ENCODE peak calls at places on chromosomes 7 and 10, in five cellular contexts. One of them, this sample, is unnamed.
A peak's percentile ranks its signal among the peaks of the same experiment; 100 is the strongest.

GRCh38 chr10:121406823-121407545 is 191.3 kb downstream of the FGFR2 start:
- DNase-seq in breast epithelium: no peak
- DNase-seq in sigmoid colon: no peak
- DNase-seq in lower leg skin: no peak
- DNase-seq in adrenal gland: no peak
- DNase-seq in this sample: no peak

GRCh38 chr7:93601363-93601762 is 26.8 kb upstream of the CALCR start:
- DNase-seq in lower leg skin: no peak
- DNase-seq in adrenal gland: no peak
- DNase-seq in sigmoid colon: no peak
- DNase-seq in breast epithelium: no peak
- DNase-seq in this sample: no peak

GRCh38 chr10:121865554-121865953 is 62.3 kb downstream of the ATE1 start:
- DNase-seq in breast epithelium: no peak
- DNase-seq in lower leg skin: no peak
- DNase-seq in sigmoid colon: no peak
- DNase-seq in adrenal gland: no peak
- DNase-seq in this sample: no peak

GRCh38 chr7:96121752-96122151 is 200.1 kb downstream of the SLC25A13 start:
- DNase-seq in adrenal gland: no peak
- DNase-seq in breast epithelium: no peak
- DNase-seq in sigmoid colon: no peak
- DNase-seq in lower leg skin: no peak
- DNase-seq in this sample: no peak

GRCh38 chr7:94055963-94056362 is 51.8 kb upstream of the BET1 start:
- DNase-seq in sigmoid colon: no peak
- DNase-seq in breast epithelium: no peak
- DNase-seq in adrenal gland: no peak
- DNase-seq in lower leg skin: no peak
- DNase-seq in this sample: no peak

GRCh38 chr10:92208736-92209135 is 82.1 kb downstream of the CPEB3 start:
- DNase-seq in breast epithelium: no peak
- DNase-seq in adrenal gland: peak; percentile 21
- DNase-seq in lower leg skin: no peak
- DNase-seq in sigmoid colon: no peak
- DNase-seq in this sample: peak; percentile 15

GRCh38 chr10:86363184-86363832 is 3.3 kb downstream of the GRID1 start:
- DNase-seq in breast epithelium: peak; percentile 59
- DNase-seq in lower leg skin: no peak
- DNase-seq in adrenal gland: peak; percentile 46
- DNase-seq in sigmoid colon: peak; percentile 62
- DNase-seq in this sample: no peak

GRCh38 chr10:42898037-42898960 is 115.7 kb downstream of the BMS1 start:
- DNase-seq in adrenal gland: no peak
- DNase-seq in lower leg skin: no peak
- DNase-seq in breast epithelium: no peak
- DNase-seq in sigmoid colon: no peak
- DNase-seq in this sample: no peak

GRCh38 chr7:126700807-126701604 is 551.7 kb downstream of the GRM8 start:
- DNase-seq in sigmoid colon: no peak
- DNase-seq in breast epithelium: no peak
- DNase-seq in adrenal gland: peak; percentile 52
- DNase-seq in lower leg skin: no peak
- DNase-seq in this sample: peak; percentile 98

GRCh38 chr10:85864866-85865526 is 501.6 kb downstream of the GRID1 start:
- DNase-seq in breast epithelium: no peak
- DNase-seq in adrenal gland: no peak
- DNase-seq in lower leg skin: no peak
- DNase-seq in sigmoid colon: no peak
- DNase-seq in this sample: no peak

GRCh38 chr7:55409474-55410225 is 44.5 kb downstream of the LANCL2 start:
- DNase-seq in breast epithelium: no peak
- DNase-seq in lower leg skin: no peak
- DNase-seq in adrenal gland: no peak
- DNase-seq in sigmoid colon: no peak
- DNase-seq in this sample: no peak

GRCh38 chr10:77493851-77494788 is 143.5 kb downstream of the KCNMA1 start:
- DNase-seq in breast epithelium: no peak
- DNase-seq in sigmoid colon: no peak
- DNase-seq in adrenal gland: no peak
- DNase-seq in lower leg skin: no peak
- DNase-seq in this sample: no peak

GRCh38 chr7:81447351-81447952 is 322.4 kb downstream of the HGF start:
- DNase-seq in lower leg skin: no peak
- DNase-seq in breast epithelium: no peak
- DNase-seq in sigmoid colon: no peak
- DNase-seq in adrenal gland: no peak
- DNase-seq in this sample: peak; percentile 14

GRCh38 chr10:36531621-36532020 is 593.8 kb upstream of the ANKRD30A start:
- DNase-seq in breast epithelium: no peak
- DNase-seq in sigmoid colon: no peak
- DNase-seq in lower leg skin: no peak
- DNase-seq in adrenal gland: no peak
- DNase-seq in this sample: no peak

GRCh38 chr7:140435252-140435895 is 31.5 kb downstream of the RAB19 start:
- DNase-seq in sigmoid colon: peak; percentile 40
- DNase-seq in breast epithelium: no peak
- DNase-seq in adrenal gland: no peak
- DNase-seq in lower leg skin: no peak
- DNase-seq in this sample: no peak

GRCh38 chr7:98840604-98841508 is 29.0 kb downstream of the TMEM130 start:
- DNase-seq in sigmoid colon: no peak
- DNase-seq in adrenal gland: peak; percentile 29
- DNase-seq in lower leg skin: no peak
- DNase-seq in breast epithelium: no peak
- DNase-seq in this sample: no peak

GRCh38 chr7:27339478-27339877 is 96.9 kb downstream of the EVX1 start:
- DNase-seq in lower leg skin: peak; percentile 27
- DNase-seq in breast epithelium: no peak
- DNase-seq in adrenal gland: no peak
- DNase-seq in sigmoid colon: no peak
- DNase-seq in this sample: no peak

GRCh38 chr7:6106140-6106904 is 75.1 kb downstream of the ANKRD61 start:
- DNase-seq in sigmoid colon: peak; percentile 56
- DNase-seq in lower leg skin: no peak
- DNase-seq in breast epithelium: no peak
- DNase-seq in adrenal gland: peak; percentile 29
- DNase-seq in this sample: peak; percentile 58

GRCh38 chr10:109922976-109923921 is at the start of gene XPNPEP1:
- DNase-seq in breast epithelium: peak; percentile 83
- DNase-seq in adrenal gland: peak; percentile 92
- DNase-seq in lower leg skin: peak; percentile 81
- DNase-seq in sigmoid colon: peak; percentile 95
- DNase-seq in this sample: peak; percentile 86

GRCh38 chr10:109920011-109920410 is 3.3 kb downstream of the XPNPEP1 start:
- DNase-seq in adrenal gland: no peak
- DNase-seq in sigmoid colon: no peak
- DNase-seq in lower leg skin: no peak
- DNase-seq in breast epithelium: no peak
- DNase-seq in this sample: no peak

GRCh38 chr10:109924947-109925620 is 1.8 kb upstream of the XPNPEP1 start:
- DNase-seq in lower leg skin: no peak
- DNase-seq in sigmoid colon: no peak
- DNase-seq in breast epithelium: no peak
- DNase-seq in adrenal gland: no peak
- DNase-seq in this sample: no peak

GRCh38 chr10:109924100-109924499 is 789 bp upstream of the XPNPEP1 start:
- DNase-seq in breast epithelium: no peak
- DNase-seq in sigmoid colon: no peak
- DNase-seq in lower leg skin: no peak
- DNase-seq in adrenal gland: no peak
- DNase-seq in this sample: no peak

DNA sequence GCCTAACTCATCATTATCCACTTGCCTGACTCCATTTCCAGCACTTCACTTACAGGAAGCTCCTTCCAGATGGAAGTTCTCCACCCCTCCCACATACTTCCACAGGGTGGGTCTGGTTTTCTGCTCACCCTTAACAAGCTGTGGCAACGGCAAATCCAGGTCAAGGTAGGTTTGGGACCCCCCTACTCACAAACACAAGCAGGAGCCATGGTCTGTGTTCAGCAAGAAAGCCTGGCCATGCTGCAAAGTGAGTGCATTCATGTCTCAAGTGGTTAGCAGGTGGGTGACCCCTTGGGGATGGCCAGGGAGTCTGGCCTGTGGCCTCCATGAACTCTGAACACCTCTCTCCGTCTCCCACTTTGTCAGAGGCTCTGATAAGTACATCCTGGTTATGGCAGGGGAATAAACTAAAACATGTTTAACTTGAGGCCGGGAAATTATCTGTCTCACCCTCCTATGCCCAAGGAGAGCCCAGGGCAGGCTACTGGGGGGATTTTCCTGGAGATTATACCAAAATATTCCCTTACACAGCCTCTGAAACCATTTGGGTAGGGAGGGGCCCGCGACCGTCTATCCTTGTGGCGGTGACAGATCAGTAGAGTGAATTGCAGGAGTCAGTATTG is 847 bp downstream of the XPNPEP1 start:
- DNase-seq in sigmoid colon: no peak
- DNase-seq in lower leg skin: no peak
- DNase-seq in breast epithelium: no peak
- DNase-seq in adrenal gland: no peak
- DNase-seq in this sample: peak; percentile 10
- TF ChIP-seq POLR2A in sigmoid colon: no peak
- TF ChIP-seq POLR2A in lower leg skin: no peak
- TF ChIP-seq POLR2A in breast epithelium: no peak
- TF ChIP-seq POLR2A in adrenal gland: no peak
- TF ChIP-seq POLR2A in this sample: no peak

GRCh38 chr10:62050941-62051433 is 149.5 kb downstream of the ARID5B start:
- DNase-seq in sigmoid colon: no peak
- DNase-seq in breast epithelium: no peak
- DNase-seq in lower leg skin: peak; percentile 86
- DNase-seq in adrenal gland: peak; percentile 68
- DNase-seq in this sample: peak; percentile 88
- TF ChIP-seq POLR2A in sigmoid colon: no peak
- TF ChIP-seq POLR2A in breast epithelium: peak; percentile 43
- TF ChIP-seq POLR2A in lower leg skin: no peak
- TF ChIP-seq POLR2A in adrenal gland: peak; percentile 20
- TF ChIP-seq POLR2A in this sample: no peak

GRCh38 chr10:97327348-97328294 is 6.9 kb downstream of the FRAT2 start:
- DNase-seq in breast epithelium: no peak
- DNase-seq in sigmoid colon: no peak
- DNase-seq in adrenal gland: no peak
- DNase-seq in lower leg skin: no peak
- DNase-seq in this sample: no peak

GRCh38 chr10:97325754-97326153 is 6.7 kb downstream of the FRAT1 start:
- DNase-seq in adrenal gland: no peak
- DNase-seq in breast epithelium: no peak
- DNase-seq in sigmoid colon: no peak
- DNase-seq in lower leg skin: no peak
- DNase-seq in this sample: no peak

GRCh38 chr10:97332586-97333350 is 1.8 kb downstream of the FRAT2 start:
- DNase-seq in sigmoid colon: peak; percentile 75
- DNase-seq in breast epithelium: no peak
- DNase-seq in lower leg skin: peak; percentile 45
- DNase-seq in adrenal gland: peak; percentile 78
- DNase-seq in this sample: peak; percentile 82

GRCh38 chr10:97331304-97331703 is 3.2 kb downstream of the FRAT2 start:
- DNase-seq in lower leg skin: no peak
- DNase-seq in adrenal gland: no peak
- DNase-seq in breast epithelium: no peak
- DNase-seq in sigmoid colon: no peak
- DNase-seq in this sample: no peak

DNA sequence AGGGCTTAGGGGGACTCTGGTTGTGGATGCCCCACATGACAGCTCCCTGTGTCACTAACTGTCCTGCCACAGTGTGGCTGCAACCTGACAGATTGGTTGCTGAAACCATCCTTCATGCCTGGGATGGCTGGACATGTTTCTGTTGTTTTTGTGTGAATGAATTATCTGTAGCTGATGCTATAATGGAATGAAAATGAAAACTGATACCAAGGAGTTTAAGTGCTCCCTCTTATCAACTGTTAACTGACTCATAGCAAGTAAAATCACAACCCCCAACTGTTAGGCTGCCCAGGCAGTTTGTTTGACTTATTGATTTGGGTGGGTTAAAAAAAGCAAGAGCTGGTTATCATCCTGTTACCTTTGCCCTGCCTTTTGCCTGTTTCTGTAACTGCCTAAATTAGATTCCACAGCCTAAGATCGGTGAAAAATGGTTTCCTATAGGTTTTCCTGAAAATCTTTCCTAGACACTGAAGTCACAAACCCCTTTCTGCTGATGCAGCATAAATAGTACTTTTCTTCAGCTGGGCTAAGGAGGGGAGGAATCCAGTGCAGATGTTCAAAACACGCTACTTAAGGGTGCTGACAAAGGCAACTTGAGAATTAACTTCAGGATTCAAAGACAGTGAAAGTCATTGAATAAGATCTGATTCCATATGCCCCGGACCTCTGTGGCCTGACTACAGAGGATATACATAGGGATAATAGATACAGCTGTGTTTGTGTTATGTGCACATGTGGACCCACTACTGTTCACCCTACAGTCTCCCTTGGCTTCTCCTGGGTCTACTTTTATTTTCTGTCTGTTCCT is 5.7 kb downstream of the FRAT2 start:
- DNase-seq in adrenal gland: no peak
- DNase-seq in sigmoid colon: no peak
- DNase-seq in breast epithelium: no peak
- DNase-seq in lower leg skin: no peak
- DNase-seq in this sample: no peak
- TF ChIP-seq POLR2A in adrenal gland: no peak
- TF ChIP-seq POLR2A in sigmoid colon: no peak
- TF ChIP-seq POLR2A in breast epithelium: no peak
- TF ChIP-seq POLR2A in lower leg skin: no peak
- TF ChIP-seq POLR2A in this sample: no peak

GRCh38 chr10:104351067-104351681 is 2.5 kb upstream of the CFAP58 start:
- DNase-seq in breast epithelium: no peak
- DNase-seq in adrenal gland: no peak
- DNase-seq in sigmoid colon: no peak
- DNase-seq in lower leg skin: peak; percentile 32
- DNase-seq in this sample: no peak

GRCh38 chr10:104350146-104350635 is 3.4 kb upstream of the CFAP58 start:
- DNase-seq in lower leg skin: peak; percentile 31
- DNase-seq in adrenal gland: no peak
- DNase-seq in sigmoid colon: no peak
- DNase-seq in breast epithelium: no peak
- DNase-seq in this sample: peak; percentile 79

GRCh38 chr10:104349623-104350142 is 4.0 kb upstream of the CFAP58 start:
- DNase-seq in sigmoid colon: no peak
- DNase-seq in lower leg skin: peak; percentile 61
- DNase-seq in adrenal gland: no peak
- DNase-seq in breast epithelium: no peak
- DNase-seq in this sample: peak; percentile 55

GRCh38 chr10:104351919-104352318 is 1.7 kb upstream of the CFAP58 start:
- DNase-seq in sigmoid colon: no peak
- DNase-seq in lower leg skin: no peak
- DNase-seq in breast epithelium: no peak
- DNase-seq in adrenal gland: no peak
- DNase-seq in this sample: no peak

GRCh38 chr10:104353325-104354048 is at the start of gene CFAP58:
- DNase-seq in breast epithelium: peak; percentile 87
- DNase-seq in sigmoid colon: peak; percentile 94
- DNase-seq in adrenal gland: peak; percentile 97
- DNase-seq in lower leg skin: peak; percentile 92
- DNase-seq in this sample: peak; percentile 88
- TF ChIP-seq POLR2A in breast epithelium: no peak
- TF ChIP-seq POLR2A in sigmoid colon: no peak
- TF ChIP-seq POLR2A in adrenal gland: no peak
- TF ChIP-seq POLR2A in lower leg skin: no peak
- TF ChIP-seq POLR2A in this sample: no peak

This sample was measured in endothelial cell of umbilical vein.